ENCODE peak calls at places on chromosomes 3 and 15, in four cellular contexts. K is NCI-H748 treated with DMSO at 0.1 percent for 48 hours; U is naive thymus-derived CD4-positive, alpha-beta T cell; N is NCI-H1092. S is an unnamed sample.

GRCh38 chr3:11835028-11835639 is 11.6 kb downstream of the TAMM41 start:
- DNase-seq in N (no peak), U (no peak), K (no peak), S (no peak)

GRCh38 chr3:153242900-153243299 is 80.9 kb downstream of the RAP2B start:
- DNase-seq in N (no peak), U (no peak), K (no peak), S (no peak)

GRCh38 chr15:28020644-28021043 is 78.5 kb downstream of the OCA2 start:
- DNase-seq in K (no peak), U (no peak), N (no peak), S (no peak)

GRCh38 chr15:100681335-100681746 is 79.0 kb downstream of the ASB7 start:
- DNase-seq in U (no peak), K (no peak), N (no peak), S (no peak)

GRCh38 chr3:87901141-87901540 is 157.7 kb downstream of the CGGBP1 start:
- DNase-seq in U (no peak), N (no peak), K (no peak), S (no peak)

GRCh38 chr3:144369151-144369879 is 397.7 kb downstream of the DIPK2A start:
- DNase-seq in K (peak; percentile 92), U (no peak), N (peak; percentile 18), S (peak; percentile 88)

GRCh38 chr3:149534671-149535394 is 60.3 kb downstream of the TM4SF4 start:
- DNase-seq in N (peak; percentile 66), U (no peak), K (peak; percentile 57), S (peak; percentile 84)

GRCh38 chr3:171435143-171435542 is 25.1 kb downstream of the TNIK start:
- DNase-seq in N (no peak), K (no peak), U (no peak), S (no peak)

GRCh38 chr15:70829366-70830166 is 24.4 kb downstream of the LARP6 start:
- DNase-seq in K (no peak), N (no peak), U (no peak), S (no peak)

GRCh38 chr15:35507932-35508638 is 37.9 kb downstream of the DPH6 start:
- DNase-seq in U (no peak), N (no peak), K (no peak), S (no peak)

GRCh38 chr3:109480014-109480413 is 142.7 kb upstream of the DPPA4 start:
- DNase-seq in K (no peak), U (no peak), N (no peak), S (no peak)

GRCh38 chr15:20340931-20341661 is 200.5 kb downstream of the GOLGA6L6 start:
- DNase-seq in U (no peak), K (no peak), N (no peak), S (no peak)

S was measured in DMS153.